ENCODE peak calls at places on chromosomes 11 and 22, in seven cellular contexts. One of them, this sample, is unnamed.

GRCh38 chr22:49692499-49693225 is 135.0 kb downstream of the BRD1 start:
- DNase-seq in astrocyte of the spinal cord: no peak
- DNase-seq in NCI-H1105: no peak
- DNase-seq in left kidney: no peak
- DNase-seq in GM04504: no peak
- DNase-seq in pulmonary artery endothelial cell: no peak
- DNase-seq in CD8-positive, alpha-beta memory T cell: no peak
- DNase-seq in this sample: no peak

GRCh38 chr22:48616656-48617055 is 1211.0 kb downstream of the BRD1 start:
- DNase-seq in CD8-positive, alpha-beta memory T cell: no peak
- DNase-seq in GM04504: no peak
- DNase-seq in pulmonary artery endothelial cell: no peak
- DNase-seq in astrocyte of the spinal cord: no peak
- DNase-seq in left kidney: no peak
- DNase-seq in NCI-H1105: no peak
- DNase-seq in this sample: no peak

GRCh38 chr11:27046956-27047355 is 6.3 kb downstream of the BBOX1 start:
- DNase-seq in left kidney: no peak
- DNase-seq in NCI-H1105: no peak
- DNase-seq in CD8-positive, alpha-beta memory T cell: no peak
- DNase-seq in pulmonary artery endothelial cell: no peak
- DNase-seq in GM04504: no peak
- DNase-seq in astrocyte of the spinal cord: no peak
- DNase-seq in this sample: no peak

GRCh38 chr11:116853461-116854073 is 16.1 kb upstream of the APOA1 start:
- DNase-seq in CD8-positive, alpha-beta memory T cell: peak
- DNase-seq in NCI-H1105: no peak
- DNase-seq in GM04504: peak
- DNase-seq in pulmonary artery endothelial cell: no peak
- DNase-seq in left kidney: no peak
- DNase-seq in astrocyte of the spinal cord: peak
- DNase-seq in this sample: peak

GRCh38 chr11:102810943-102811528 is 13.1 kb upstream of the MMP1 start:
- DNase-seq in pulmonary artery endothelial cell: no peak
- DNase-seq in left kidney: peak
- DNase-seq in CD8-positive, alpha-beta memory T cell: no peak
- DNase-seq in NCI-H1105: no peak
- DNase-seq in GM04504: no peak
- DNase-seq in astrocyte of the spinal cord: peak
- DNase-seq in this sample: peak

GRCh38 chr11:67238894-67239794 is 27.1 kb upstream of the GRK2 start:
- DNase-seq in pulmonary artery endothelial cell: no peak
- DNase-seq in CD8-positive, alpha-beta memory T cell: no peak
- DNase-seq in NCI-H1105: no peak
- DNase-seq in GM04504: no peak
- DNase-seq in astrocyte of the spinal cord: no peak
- DNase-seq in left kidney: peak
- DNase-seq in this sample: no peak

GRCh38 chr11:77436969-77437368 is 36.9 kb downstream of the PAK1 start:
- DNase-seq in NCI-H1105: no peak
- DNase-seq in GM04504: no peak
- DNase-seq in astrocyte of the spinal cord: no peak
- DNase-seq in pulmonary artery endothelial cell: no peak
- DNase-seq in CD8-positive, alpha-beta memory T cell: no peak
- DNase-seq in left kidney: no peak
- DNase-seq in this sample: no peak

GRCh38 chr22:49415219-49415951 is 412.3 kb downstream of the BRD1 start:
- DNase-seq in NCI-H1105: no peak
- DNase-seq in CD8-positive, alpha-beta memory T cell: no peak
- DNase-seq in left kidney: peak
- DNase-seq in GM04504: no peak
- DNase-seq in astrocyte of the spinal cord: no peak
- DNase-seq in pulmonary artery endothelial cell: no peak
- DNase-seq in this sample: no peak

GRCh38 chr22:30969532-30970355 is 679 bp downstream of the TUG1 start:
- DNase-seq in GM04504: peak
- DNase-seq in pulmonary artery endothelial cell: no peak
- DNase-seq in NCI-H1105: peak
- DNase-seq in left kidney: peak
- DNase-seq in astrocyte of the spinal cord: peak
- DNase-seq in CD8-positive, alpha-beta memory T cell: peak
- DNase-seq in this sample: no peak

This sample was measured in myocyte.